ENCODE peak calls at places on chromosomes 3 and 15, in seven cellular contexts. J is psoas muscle, I is stomach, H is nephron progenitor cell, E is thoracic aorta, U is GM06990, X is fibroblast of mammary gland. A is an unnamed sample.

GRCh38 chr3:11530153-11530721 is 113.5 kb downstream of the VGLL4 start:
- DNase-seq in X (peak; percentile 94), U (no peak), E (no peak), H (peak; percentile 33), J (no peak), I (no peak), A (no peak)

GRCh38 chr3:47578691-47579632 is at the start of gene CSPG5:
- DNase-seq in X (no peak), H (peak; percentile 73), E (no peak), J (peak; percentile 37), I (no peak), U (no peak), A (peak; percentile 76)

GRCh38 chr3:25572919-25573385 is 91.8 kb downstream of the TOP2B start:
- DNase-seq in U (no peak), H (no peak), X (peak; percentile 60), E (no peak), J (no peak), I (no peak), A (no peak)

GRCh38 chr3:63818282-63819150 is 583 bp upstream of the C3orf49 start:
- DNase-seq in X (peak; percentile 67), U (peak; percentile 25), H (peak; percentile 75), J (peak; percentile 30), E (peak; percentile 8), I (peak; percentile 70), A (peak; percentile 44)

GRCh38 chr3:190585771-190586630 is 72.1 kb downstream of the IL1RAP start:
- DNase-seq in J (peak; percentile 22), H (no peak), U (no peak), I (no peak), E (peak; percentile 11), X (peak; percentile 98), A (no peak)

GRCh38 chr3:156837130-156837529 is 11.0 kb downstream of the LEKR1 start:
- DNase-seq in I (no peak), E (no peak), U (no peak), X (peak; percentile 75), H (no peak), J (no peak), A (no peak)

GRCh38 chr15:50675524-50676144 is 11.0 kb downstream of the TRPM7 start:
- DNase-seq in H (no peak), U (no peak), I (no peak), J (no peak), X (peak; percentile 57), E (no peak), A (no peak)

GRCh38 chr15:57866149-57866736 is 159.7 kb downstream of the POLR2M start:
- DNase-seq in X (peak; percentile 47), H (peak; percentile 53), E (no peak), U (no peak), I (peak; percentile 78), J (peak; percentile 44), A (peak; percentile 40)

GRCh38 chr3:8875831-8876230 is 87.4 kb downstream of the RAD18 start:
- DNase-seq in X (peak; percentile 45), J (no peak), U (no peak), I (no peak), H (no peak), E (no peak), A (no peak)

GRCh38 chr15:36126194-36126593 is 453.2 kb upstream of the CDIN1 start:
- DNase-seq in H (no peak), I (no peak), E (no peak), X (no peak), U (no peak), J (no peak), A (no peak)

GRCh38 chr15:76987896-76988860 is 6.7 kb upstream of the PSTPIP1 start:
- DNase-seq in U (peak; percentile 78), J (peak; percentile 76), H (no peak), I (no peak), E (no peak), X (peak; percentile 36), A (peak; percentile 83)

GRCh38 chr3:173399001-173399400 is 1.5 kb downstream of the NLGN1 start:
- DNase-seq in I (no peak), X (no peak), E (no peak), H (no peak), U (no peak), J (no peak), A (no peak)

GRCh38 chr3:194756460-194757355 is 71.0 kb downstream of the FAM43A start:
- DNase-seq in U (no peak), E (no peak), I (no peak), H (no peak), J (peak; percentile 54), X (no peak), A (no peak)

GRCh38 chr3:66473181-66473580 is 27.6 kb downstream of the LRIG1 start:
- DNase-seq in H (no peak), X (peak; percentile 43), J (no peak), E (no peak), I (no peak), U (no peak), A (no peak)

GRCh38 chr3:25386686-25387271 is 41.3 kb upstream of the RARB start:
- DNase-seq in U (no peak), H (no peak), I (no peak), J (no peak), E (no peak), X (peak; percentile 36), A (no peak)

GRCh38 chr15:73110246-73110645 is 58.0 kb downstream of the NEO1 start:
- DNase-seq in J (no peak), H (no peak), I (no peak), U (no peak), E (no peak), X (no peak), A (no peak)

DNA sequence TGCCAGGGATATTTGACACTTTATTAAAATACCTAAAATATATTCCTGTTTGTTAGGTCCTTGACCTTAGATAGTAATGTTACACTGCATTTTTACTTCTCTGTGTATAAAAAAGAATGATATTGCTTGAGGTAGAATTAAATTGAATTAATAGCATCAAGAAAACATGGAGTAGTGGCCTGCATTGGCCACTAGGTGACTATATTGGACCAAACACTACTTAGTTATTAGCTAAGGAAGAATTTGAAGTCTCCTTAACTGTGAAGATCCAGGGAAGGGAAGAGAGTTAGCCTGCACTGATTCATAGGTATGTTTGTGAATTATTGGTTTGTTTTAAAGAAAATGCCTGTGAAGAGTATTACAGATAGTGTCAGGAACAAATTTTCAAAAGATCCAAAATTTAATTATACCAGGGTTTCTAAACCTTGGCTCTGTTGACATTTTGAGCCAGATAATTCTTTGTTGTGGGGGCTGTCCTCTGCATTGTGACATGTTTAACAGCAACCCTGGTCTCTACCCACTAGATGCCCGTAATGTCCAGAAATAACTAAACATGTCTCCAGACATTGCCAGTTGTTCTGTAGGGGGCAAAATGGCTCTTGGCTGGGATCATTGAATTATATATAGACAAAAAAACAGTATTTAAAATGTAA is 103.6 kb upstream of the THSD4 start:
- DNase-seq in E (no peak), J (no peak), U (no peak), X (peak; percentile 80), H (no peak), I (no peak), A (no peak)
- TF ChIP-seq CTCF in E (peak; percentile 81), J (peak; percentile 64), U (peak; percentile 65), X (peak; percentile 96), H (peak; percentile 78), I (peak; percentile 60), A (peak; percentile 62)

GRCh38 chr3:52182203-52182602 is 15.8 kb upstream of the ALAS1 start:
- DNase-seq in X (no peak), E (no peak), U (no peak), H (no peak), I (no peak), J (peak; percentile 18), A (no peak)

GRCh38 chr3:52178537-52178936 is 19.4 kb upstream of the ALAS1 start:
- DNase-seq in U (no peak), I (no peak), J (no peak), H (no peak), X (no peak), E (no peak), A (no peak)

GRCh38 chr3:52183786-52184445 is 14.0 kb upstream of the ALAS1 start:
- DNase-seq in U (no peak), X (no peak), E (no peak), H (no peak), J (no peak), I (no peak), A (no peak)

GRCh38 chr3:52182691-52183090 is 15.3 kb upstream of the ALAS1 start:
- DNase-seq in U (no peak), I (no peak), J (no peak), X (no peak), E (no peak), H (no peak), A (no peak)

GRCh38 chr3:52181543-52181942 is 16.4 kb upstream of the ALAS1 start:
- DNase-seq in H (no peak), I (no peak), X (peak; percentile 63), U (no peak), E (no peak), J (no peak), A (no peak)
- TF ChIP-seq CTCF in H (no peak), I (no peak), X (no peak), U (no peak), E (no peak), J (no peak), A (no peak)

GRCh38 chr15:34610388-34610787 is 26.9 kb upstream of the GOLGA8B start:
- DNase-seq in I (no peak), U (no peak), H (no peak), E (no peak), X (peak; percentile 30), J (no peak), A (no peak)
- TF ChIP-seq CTCF in I (no peak), U (peak; percentile 5), H (no peak), E (no peak), X (peak; percentile 48), J (no peak), A (peak; percentile 27)

GRCh38 chr15:22981336-22981840 is 1.2 kb upstream of the CYFIP1 start:
- DNase-seq in J (no peak), E (no peak), X (no peak), I (no peak), H (no peak), U (no peak), A (no peak)

GRCh38 chr15:22979699-22980188 is 424 bp downstream of the CYFIP1 start:
- DNase-seq in J (peak; percentile 41), E (no peak), X (peak; percentile 22), H (peak; percentile 59), U (peak; percentile 25), I (no peak), A (peak; percentile 66)

GRCh38 chr15:22980189-22981136 is at the start of gene CYFIP1:
- DNase-seq in J (peak; percentile 88), X (peak; percentile 80), H (peak; percentile 80), U (peak; percentile 59), E (peak; percentile 45), I (peak; percentile 87), A (peak; percentile 90)

GRCh38 chr15:22978691-22979068 is 1.5 kb downstream of the CYFIP1 start:
- DNase-seq in J (no peak), H (no peak), X (no peak), U (no peak), E (no peak), I (no peak), A (no peak)

DNA sequence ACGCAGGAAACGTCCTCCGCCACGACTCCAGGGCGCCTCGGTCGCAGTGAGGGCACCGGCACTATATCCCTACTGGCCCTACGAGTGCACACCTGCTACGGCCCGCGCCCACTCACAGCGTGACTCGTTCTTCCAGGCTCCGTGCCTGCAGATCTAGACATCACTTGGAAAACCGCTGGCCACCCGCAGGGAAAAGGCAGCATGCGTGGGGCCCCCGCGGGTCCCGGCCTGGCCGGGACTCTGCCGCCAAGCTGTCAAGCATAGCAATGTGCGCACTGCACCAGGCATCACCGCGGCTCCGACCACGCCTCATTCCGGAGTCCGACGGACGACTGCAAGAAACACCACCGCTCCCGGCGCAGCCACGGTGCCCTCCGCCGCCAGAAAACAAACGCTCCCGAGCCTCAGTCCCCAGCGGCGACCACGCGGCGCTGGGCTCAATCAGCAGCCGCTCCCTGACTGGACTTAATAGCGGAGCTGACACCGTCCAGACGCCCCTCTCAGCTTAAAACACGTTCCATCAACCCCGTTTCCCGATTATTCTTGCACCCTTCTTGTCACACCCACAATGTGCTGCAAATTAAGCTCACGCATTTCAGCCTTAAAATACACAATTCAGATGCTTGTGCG is 984 bp downstream of the CYFIP1 start:
- DNase-seq in X (peak; percentile 40), I (peak; percentile 72), E (no peak), H (peak; percentile 71), U (peak; percentile 66), J (peak; percentile 60), A (peak; percentile 69)
- TF ChIP-seq CTCF in X (no peak), I (no peak), E (no peak), H (no peak), U (peak; percentile 6), J (no peak), A (no peak)

A was measured in GM13977.